ENCODE peak calls at places on chromosomes 6 and 20, in seven cellular contexts. I is aorta, G is fibroblast of mammary gland, J is epithelial cell of esophagus, H is body of pancreas, U is GM23248, Q is heart right ventricle. M is an unnamed sample.

GRCh38 chr6:52533491-52533890 is 43.4 kb downstream of the TRAM2 start:
- DNase-seq in G (no peak), I (no peak), U (peak), J (no peak), H (no peak), Q (no peak), M (no peak)

GRCh38 chr6:20286968-20287565 is 74.8 kb upstream of the MBOAT1 start:
- DNase-seq in Q (no peak), J (no peak), G (peak), I (no peak), H (no peak), U (peak), M (no peak)

GRCh38 chr20:13654463-13655023 is 15.8 kb upstream of the TASP1 start:
- DNase-seq in Q (no peak), I (no peak), U (no peak), H (no peak), G (no peak), J (no peak), M (no peak)

GRCh38 chr6:90328004-90328403 is 31.4 kb upstream of the BACH2 start:
- DNase-seq in I (no peak), U (peak), J (peak), Q (no peak), H (no peak), G (peak), M (peak)

GRCh38 chr6:9138856-9139426 is 703.6 kb upstream of the SLC35B3 start:
- DNase-seq in H (no peak), J (no peak), G (peak), U (peak), I (no peak), Q (no peak), M (no peak)

GRCh38 chr20:63778034-63778752 is 38.6 kb downstream of the SLC2A4RG start:
- DNase-seq in Q (no peak), H (no peak), I (no peak), U (peak), G (no peak), J (peak), M (no peak)

GRCh38 chr20:33650753-33651561 is 11.2 kb upstream of the C20orf144 start:
- DNase-seq in G (no peak), J (peak), U (no peak), I (no peak), H (peak), Q (no peak), M (no peak)

GRCh38 chr6:85493389-85493788 is 43.5 kb downstream of the NT5E start:
- DNase-seq in Q (no peak), U (no peak), I (no peak), H (no peak), J (no peak), G (no peak), M (no peak)

GRCh38 chr6:31485063-31485462 is 12.9 kb upstream of the MICB start:
- DNase-seq in G (no peak), Q (no peak), J (no peak), H (no peak), I (no peak), U (peak), M (no peak)

DNA sequence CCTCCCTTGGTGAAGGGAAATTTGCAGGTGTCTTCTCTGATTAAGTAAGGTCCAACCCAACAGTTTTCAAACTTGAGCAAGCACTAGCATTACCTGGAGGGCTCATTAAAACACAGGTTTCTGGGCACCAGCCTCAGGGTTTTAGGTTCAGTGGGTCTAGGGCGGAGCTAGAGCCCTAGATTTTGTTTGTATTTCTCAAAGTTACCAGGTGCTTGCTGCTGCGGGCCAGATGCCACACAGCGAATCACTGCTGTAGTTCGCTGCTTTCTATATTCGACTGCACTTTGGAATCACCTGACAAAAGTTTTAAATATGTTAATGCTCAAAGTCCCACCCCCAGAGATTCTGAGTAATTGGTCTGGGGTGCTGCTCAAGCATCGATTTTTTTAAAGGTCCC is 838 bp downstream of the COL21A1 start:
- DNase-seq in H (no peak), I (no peak), U (no peak), G (no peak), J (peak), Q (no peak), M (no peak)
- H3K4me3 ChIP-seq in H (no peak), I (peak), U (peak), G (peak), J (no peak), Q (peak), M (peak)

GRCh38 chr6:11732036-11732545 is 46.5 kb downstream of the ADTRP start:
- DNase-seq in I (peak), U (peak), J (no peak), Q (peak), H (no peak), G (peak), M (peak)
- H3K4me3 ChIP-seq in I (no peak), U (peak), J (no peak), Q (no peak), H (no peak), G (no peak), M (no peak)

DNA sequence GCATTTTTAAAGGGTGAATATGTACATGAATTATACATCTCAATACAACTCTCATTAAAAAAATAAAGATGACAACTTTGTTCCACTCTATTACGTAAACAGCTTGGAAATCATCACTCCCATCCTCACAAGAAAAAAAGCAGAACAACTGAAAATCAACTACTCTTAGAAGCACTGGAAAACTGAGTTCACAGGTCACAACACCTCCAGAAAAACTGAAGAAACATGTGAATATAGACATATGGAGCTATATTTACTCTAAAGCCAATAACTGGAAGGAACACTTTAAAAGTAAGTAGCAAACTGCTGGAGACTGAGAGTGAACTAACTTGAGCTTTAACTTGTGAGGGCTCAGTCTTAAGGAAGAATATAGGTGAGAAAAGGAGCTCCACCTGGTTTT is 39.9 kb downstream of the RANBP9 start:
- DNase-seq in Q (no peak), I (no peak), J (no peak), H (no peak), U (peak), G (no peak), M (no peak)
- H3K4me3 ChIP-seq in Q (no peak), I (no peak), J (no peak), H (no peak), U (no peak), G (no peak), M (no peak)

DNA sequence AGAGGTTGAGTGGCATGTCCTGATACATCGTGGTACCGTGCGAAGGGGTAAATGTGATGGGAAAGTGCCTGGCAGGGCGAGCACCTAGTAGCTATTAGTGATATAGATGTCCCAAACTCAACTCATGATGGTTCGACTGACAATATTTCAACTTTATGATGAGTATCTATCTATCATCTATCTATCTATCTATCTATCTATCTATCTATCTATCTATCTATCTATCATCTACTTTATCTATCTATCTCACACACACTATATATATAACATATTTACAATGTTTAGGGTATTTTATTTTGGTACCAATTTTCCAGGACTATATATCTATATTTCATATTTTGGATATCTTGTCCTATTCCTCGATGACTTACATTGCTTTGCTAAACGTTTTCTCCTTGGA is 5.5 kb downstream of the BCAS1 start:
- DNase-seq in U (no peak), I (no peak), Q (no peak), H (no peak), G (no peak), J (no peak), M (no peak)
- H3K4me3 ChIP-seq in U (no peak), I (no peak), Q (no peak), H (no peak), G (no peak), J (no peak), M (no peak)

GRCh38 chr6:22062807-22063408 is 233.9 kb downstream of the PRL start:
- DNase-seq in J (peak), H (no peak), Q (no peak), G (no peak), U (no peak), I (peak), M (no peak)
- H3K4me3 ChIP-seq in J (no peak), H (no peak), Q (no peak), G (no peak), U (no peak), I (no peak), M (no peak)